ENCODE peak calls at places on chromosome 22, in six cellular contexts. Z, E, H, Y, K and Q are unnamed samples.

GRCh38 chr22:30968015-30968923 is at the start of gene MORC2:
- DNase-seq in K (no peak), Z (no peak), H (no peak), Y (no peak), E (no peak), Q (no peak)

GRCh38 chr22:17988800-17989513 is 35.4 kb downstream of the MICAL3 start:
- DNase-seq in K (no peak), Y (no peak), Z (no peak), H (no peak), E (no peak), Q (no peak)

GRCh38 chr22:23219787-23220484 is 39.6 kb downstream of the BCR start:
- DNase-seq in Y (peak), E (no peak), Z (peak), H (peak), K (peak), Q (no peak)

GRCh38 chr22:43011079-43011478 is 3.9 kb downstream of the PACSIN2 start:
- DNase-seq in Y (no peak), Z (no peak), H (no peak), K (no peak), E (no peak), Q (no peak)

GRCh38 chr22:28029962-28030361 is 110.9 kb upstream of the PITPNB start:
- DNase-seq in K (no peak), H (no peak), Z (no peak), E (no peak), Y (no peak), Q (no peak)

GRCh38 chr22:48345631-48346030 is 1482.0 kb downstream of the BRD1 start:
- DNase-seq in E (no peak), H (no peak), Y (no peak), Z (no peak), K (no peak), Q (no peak)

GRCh38 chr22:41367039-41367679 is 14.6 kb upstream of the TEF start:
- DNase-seq in Y (no peak), Z (peak), E (peak), K (peak), H (peak), Q (no peak)

GRCh38 chr22:36355894-36356293 is 31.9 kb downstream of the MYH9 start:
- DNase-seq in H (no peak), Z (no peak), Y (no peak), K (no peak), E (no peak), Q (no peak)

GRCh38 chr22:40714514-40714966 is 35.3 kb downstream of the MCHR1 start:
- DNase-seq in K (peak), Y (no peak), Z (no peak), E (no peak), H (peak), Q (no peak)

GRCh38 chr22:27531782-27532530 is 269.6 kb downstream of the MN1 start:
- DNase-seq in K (peak), Z (no peak), E (no peak), H (peak), Y (no peak), Q (no peak)

GRCh38 chr22:46069518-46070214 is 80.7 kb upstream of the PPARA start:
- DNase-seq in E (peak), Y (no peak), K (peak), Z (peak), H (peak), Q (peak)